ENCODE peak calls at places on chromosomes 3 and 15, in ten cellular contexts. R, F, X, Q, L, Y, D, B, K and C are unnamed samples.

GRCh38 chr15:47548189-47548588 is 169.1 kb upstream of the SEMA6D start:
- DNase-seq in Y (no peak), D (no peak), R (no peak), Q (no peak), F (no peak), L (no peak), K (no peak), B (no peak), X (no peak), C (no peak)

GRCh38 chr3:8480699-8481098 is 20.9 kb upstream of the LMCD1 start:
- DNase-seq in F (no peak), D (no peak), B (no peak), L (no peak), R (no peak), X (no peak), K (no peak), Q (no peak), Y (no peak), C (no peak)

GRCh38 chr3:58299839-58300516 is 6.1 kb upstream of the RPP14 start:
- DNase-seq in Y (no peak), F (peak; percentile 75), R (no peak), X (peak; percentile 49), L (no peak), Q (peak; percentile 13), K (peak; percentile 84), D (no peak), B (no peak), C (no peak)

GRCh38 chr3:173725507-173725906 is 328.0 kb downstream of the NLGN1 start:
- DNase-seq in F (peak; percentile 76), X (no peak), L (no peak), B (no peak), Y (no peak), R (no peak), D (no peak), K (no peak), Q (no peak), C (no peak)

GRCh38 chr3:42702066-42702951 is at the start of gene HHATL:
- DNase-seq in L (peak; percentile 20), R (no peak), Q (no peak), F (no peak), X (no peak), Y (peak; percentile 89), K (no peak), D (peak; percentile 62), B (no peak), C (no peak)

GRCh38 chr3:139937674-139938279 is 2.8 kb downstream of the CLSTN2 start:
- DNase-seq in X (peak; percentile 15), K (peak; percentile 58), D (no peak), L (peak; percentile 36), Y (no peak), F (peak; percentile 54), Q (peak; percentile 1), B (peak; percentile 81), R (peak; percentile 56), C (peak; percentile 32)

GRCh38 chr3:51559266-51559907 is 20.9 kb downstream of the RAD54L2 start:
- DNase-seq in Y (no peak), R (peak; percentile 26), L (no peak), Q (peak; percentile 71), B (no peak), F (peak; percentile 53), D (no peak), X (no peak), K (peak; percentile 86), C (peak; percentile 57)

GRCh38 chr15:98649621-98649995 is 1.3 kb downstream of the IGF1R start:
- DNase-seq in X (no peak), F (no peak), K (peak; percentile 33), D (peak; percentile 83), Q (no peak), Y (peak; percentile 61), L (peak; percentile 53), B (no peak), R (peak; percentile 42), C (no peak)

GRCh38 chr3:53506110-53506762 is 11.8 kb downstream of the CACNA1D start:
- DNase-seq in D (no peak), B (no peak), R (no peak), K (no peak), Y (no peak), F (no peak), X (peak; percentile 60), L (no peak), Q (no peak), C (no peak)

GRCh38 chr3:157807286-157807685 is 298.9 kb downstream of the SHOX2 start:
- DNase-seq in F (peak; percentile 57), Q (no peak), L (no peak), K (peak; percentile 19), X (no peak), R (no peak), Y (no peak), B (no peak), D (no peak), C (no peak)

GRCh38 chr3:115790759-115791158 is 167.4 kb downstream of the GAP43 start:
- DNase-seq in F (peak; percentile 99), R (no peak), X (peak; percentile 96), D (no peak), L (no peak), Q (peak; percentile 83), K (peak; percentile 92), Y (peak; percentile 35), B (no peak), C (peak; percentile 92)

GRCh38 chr3:56137406-56137805 is 330.9 kb downstream of the ERC2 start:
- DNase-seq in R (no peak), L (no peak), B (no peak), Y (no peak), F (peak; percentile 27), Q (no peak), X (no peak), K (peak; percentile 82), D (no peak), C (peak; percentile 85)

GRCh38 chr15:101009176-101009575 is 90.0 kb downstream of the LRRK1 start:
- DNase-seq in K (no peak), B (no peak), X (no peak), Q (no peak), Y (no peak), D (peak; percentile 25), R (no peak), F (no peak), L (no peak), C (no peak)

GRCh38 chr15:77186518-77187095 is 115.7 kb upstream of the TSPAN3 start:
- DNase-seq in F (peak; percentile 49), X (peak; percentile 42), Q (peak; percentile 8), K (peak; percentile 64), B (no peak), Y (no peak), D (no peak), L (no peak), R (no peak), C (peak; percentile 27)
- TF ChIP-seq CTCF in F (peak; percentile 61), X (peak; percentile 63), Q (peak; percentile 69), K (peak; percentile 61), B (peak; percentile 43), Y (peak; percentile 71), D (peak; percentile 1), L (no peak), R (peak; percentile 37), C (peak; percentile 71)

DNA sequence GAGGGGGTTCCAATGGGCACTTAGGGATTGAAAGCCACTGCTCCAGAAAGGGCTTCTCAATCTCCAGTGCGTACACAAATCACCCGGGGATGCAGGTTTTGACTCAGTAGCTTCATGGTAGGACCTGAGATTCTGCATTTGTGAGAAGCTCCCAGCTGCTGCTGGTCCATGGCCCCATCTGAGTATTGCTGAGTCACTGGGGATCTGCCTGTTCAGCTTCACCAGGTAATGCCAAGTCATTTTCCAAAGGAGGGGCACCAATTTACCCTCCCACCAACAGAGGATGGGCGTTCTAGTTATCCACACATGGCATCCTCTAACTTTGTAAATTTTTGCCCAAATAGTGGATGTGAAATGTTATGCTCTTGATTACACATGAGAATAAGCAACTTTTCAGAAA is 12.9 kb upstream of the CEMIP start:
- DNase-seq in B (no peak), Q (no peak), L (no peak), Y (no peak), D (no peak), R (no peak), K (no peak), F (no peak), X (no peak), C (no peak)
- H3K4me3 ChIP-seq in B (no peak overlapping the region), Q (no peak overlapping the region), L (no peak overlapping the region), Y (no peak overlapping the region), D (no peak overlapping the region), R (no peak overlapping the region), K (no peak overlapping the region), F (no peak overlapping the region), X (no peak overlapping the region), C (no peak overlapping the region)

GRCh38 chr3:32147509-32147908 is 41.1 kb downstream of the GPD1L start:
- DNase-seq in L (no peak), X (no peak), R (no peak), B (no peak), Y (no peak), Q (no peak), F (peak; percentile 27), D (no peak), K (no peak), C (no peak)

GRCh38 chr3:32146669-32147315 is 40.4 kb downstream of the GPD1L start:
- DNase-seq in D (no peak), R (no peak), F (no peak), B (no peak), Q (no peak), X (no peak), Y (no peak), K (no peak), L (no peak), C (no peak)

GRCh38 chr3:32143849-32144757 is 37.7 kb downstream of the GPD1L start:
- DNase-seq in X (peak; percentile 83), Y (no peak), L (peak; percentile 40), B (no peak), Q (peak; percentile 91), K (peak; percentile 94), D (no peak), F (peak; percentile 94), R (peak; percentile 30), C (peak; percentile 94)

GRCh38 chr3:32148356-32148755 is 41.9 kb downstream of the GPD1L start:
- DNase-seq in Q (no peak), D (no peak), L (no peak), Y (no peak), R (no peak), K (no peak), X (no peak), B (no peak), F (no peak), C (no peak)

GRCh38 chr3:32147935-32148334 is 41.5 kb downstream of the GPD1L start:
- DNase-seq in D (no peak), Y (no peak), B (no peak), R (no peak), F (no peak), L (no peak), Q (no peak), K (no peak), X (no peak), C (no peak)
- TF ChIP-seq CTCF in D (no peak), Y (no peak), B (no peak), R (no peak), F (no peak), L (no peak), Q (no peak), K (no peak), X (no peak), C (no peak)

DNA sequence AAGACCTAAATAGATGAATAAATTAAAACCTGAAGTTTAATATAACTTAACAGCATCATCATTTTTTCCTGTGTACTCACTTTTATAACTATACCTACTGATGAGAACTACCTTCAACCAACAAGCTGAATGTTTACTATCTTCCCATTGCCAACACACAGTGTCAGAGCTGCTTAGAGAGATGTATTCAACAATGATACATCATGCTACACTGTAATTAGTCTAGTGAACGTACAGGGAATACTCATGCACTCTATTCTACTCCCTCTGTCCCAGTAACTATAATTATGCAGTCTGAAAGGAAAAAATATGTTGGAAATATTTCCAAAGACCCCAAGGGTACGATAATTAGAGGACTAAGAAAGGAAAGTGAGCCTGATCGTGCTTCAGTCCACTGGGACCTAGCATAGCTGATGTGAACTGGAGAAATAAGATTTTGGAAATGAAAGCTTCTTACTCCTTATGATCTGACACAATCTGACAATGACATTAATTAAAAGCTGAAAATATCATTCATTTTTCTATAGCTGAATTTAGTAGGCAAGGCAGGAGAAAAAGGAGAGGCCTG is 36.9 kb upstream of the FSIP1 start:
- DNase-seq in B (no peak), Y (no peak), R (no peak), K (no peak), Q (no peak), F (no peak), X (no peak), L (no peak), D (no peak), C (no peak)
- H3K4me3 ChIP-seq in B (no peak overlapping the region), Y (no peak overlapping the region), R (no peak overlapping the region), K (no peak overlapping the region), Q (no peak overlapping the region), F (no peak overlapping the region), X (no peak overlapping the region), L (no peak overlapping the region), D (no peak overlapping the region), C (no peak overlapping the region)